ENCODE peak calls at places on chromosomes 13 and 19, in seven cellular contexts. G, R, P, Q, Y, K and Z are unnamed samples.

GRCh38 chr19:55355213-55355821 is 798 bp upstream of the COX6B2 start:
- DNase-seq in G (no peak), P (no peak), R (no peak), K (no peak), Y (no peak), Q (no peak), Z (no peak)

GRCh38 chr13:31982540-31982939 is 49.0 kb upstream of the FRY start:
- DNase-seq in G (peak; percentile 76), K (no peak), P (peak; percentile 41), R (peak; percentile 84), Y (peak; percentile 62), Q (peak; percentile 36), Z (peak; percentile 43)

GRCh38 chr13:36509369-36509768 is 77.1 kb downstream of the CCNA1 start:
- DNase-seq in K (no peak), R (no peak), P (no peak), Y (no peak), Q (no peak), G (no peak), Z (no peak)

GRCh38 chr13:43023244-43023931 is at the start of gene DNAJC15:
- DNase-seq in K (peak; percentile 94), R (peak; percentile 93), Y (peak; percentile 95), Q (peak; percentile 71), P (peak; percentile 49), G (peak; percentile 81), Z (peak; percentile 58)

GRCh38 chr13:27958928-27959539 is 10.1 kb downstream of the CDX2 start:
- DNase-seq in Y (no peak), R (no peak), Q (no peak), K (no peak), G (no peak), P (no peak), Z (no peak)

GRCh38 chr13:38202730-38203129 is 146.9 kb upstream of the UFM1 start:
- DNase-seq in G (no peak), Y (no peak), Q (no peak), K (no peak), R (no peak), P (no peak), Z (no peak)

GRCh38 chr13:113785051-113786010 is 26.3 kb downstream of the TMEM255B start:
- DNase-seq in K (peak; percentile 39), R (peak; percentile 35), Y (no peak), Q (no peak), G (no peak), P (no peak), Z (no peak)

GRCh38 chr13:51902776-51903175 is 41.0 kb downstream of the CCDC70 start:
- DNase-seq in R (no peak), K (no peak), P (no peak), G (no peak), Y (no peak), Q (no peak), Z (no peak)

GRCh38 chr19:45097776-45098520 is 5.0 kb downstream of the PPP1R37 start:
- DNase-seq in K (no peak), P (no peak), Y (peak; percentile 90), G (no peak), R (peak; percentile 73), Q (no peak), Z (peak; percentile 46)
- H3K4me1 ChIP-seq in K (peaks cover 89% of the 10 kb centered on the region), P (no peaks in the 10 kb centered on the region), Y (peaks cover 91% of the 10 kb centered on the region), G (peaks cover 34% of the 10 kb centered on the region), R (peaks cover 61% of the 10 kb centered on the region), Q (peaks cover 40% of the 10 kb centered on the region), Z (peaks cover 37% of the 10 kb centered on the region)

DNA sequence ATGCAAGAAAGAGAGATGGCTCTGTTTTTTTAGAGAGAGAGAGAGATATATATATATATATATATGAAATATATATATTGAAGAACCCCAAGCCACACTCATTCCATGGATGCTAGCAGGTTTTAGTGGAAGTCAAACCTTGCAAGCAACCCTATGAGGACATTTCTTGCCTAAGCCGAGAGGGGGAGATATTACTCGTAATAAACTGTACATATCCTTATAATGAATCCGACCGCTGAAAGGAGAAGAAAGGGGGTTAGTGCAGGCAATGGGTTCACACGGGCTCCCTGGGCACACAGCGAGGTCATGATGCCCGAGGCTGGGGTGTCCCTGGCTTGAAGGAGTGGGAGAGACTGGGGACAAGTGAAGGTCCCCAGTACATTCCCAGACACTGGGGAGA is 78.3 kb downstream of the IER2 start:
- DNase-seq in P (no peak), Q (no peak), G (no peak), R (no peak), K (no peak), Y (no peak), Z (no peak)
- TF ChIP-seq CTCF in P (no peak), Q (no peak), G (no peak), R (no peak), K (no peak), Y (no peak), Z (no peak)

DNA sequence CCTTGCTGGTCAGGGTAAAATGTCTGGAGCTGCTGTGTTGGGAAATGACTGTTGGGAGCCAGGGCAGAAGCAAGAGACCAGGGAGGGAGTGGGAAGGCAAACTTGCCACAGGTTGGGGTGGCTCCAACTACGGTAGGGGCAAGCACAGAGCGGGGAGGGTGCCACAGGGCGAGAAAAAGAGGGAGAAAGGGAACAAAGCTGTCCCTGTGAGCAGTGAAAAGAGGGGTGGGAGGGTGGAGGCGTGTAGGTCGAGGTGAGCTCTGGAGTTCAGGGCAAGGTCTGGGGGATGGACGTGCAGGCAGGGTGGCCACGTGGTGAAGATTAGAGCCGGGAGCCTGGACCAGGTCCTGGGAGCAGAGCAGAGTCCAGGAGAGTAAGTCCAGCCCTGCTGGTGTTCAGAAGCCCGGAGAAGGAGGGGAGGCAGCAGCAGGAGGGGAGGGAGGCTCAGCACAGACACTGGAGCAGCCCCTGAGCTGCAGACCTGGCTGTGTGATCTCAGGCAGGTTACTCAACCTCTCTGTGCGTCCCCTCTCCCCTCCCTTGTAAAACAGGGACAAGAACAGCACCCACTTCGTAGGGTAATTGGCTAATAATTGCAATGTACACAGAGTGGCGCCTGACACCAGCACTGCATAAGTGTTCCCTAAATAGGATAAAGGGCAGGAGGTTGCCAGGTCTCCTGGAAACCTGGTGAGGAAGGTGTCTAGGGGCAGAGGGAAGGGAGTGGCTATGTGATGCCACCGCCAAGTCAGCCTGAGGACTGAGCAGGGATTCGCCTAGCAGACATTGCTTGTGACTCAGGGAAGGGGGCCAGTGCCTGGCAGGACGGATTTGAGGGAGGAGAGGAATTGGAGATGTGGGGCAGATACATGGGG is 3.2 kb upstream of the POLR2E start:
- DNase-seq in P (no peak), R (peak; percentile 84), K (peak; percentile 69), Q (no peak), Y (no peak), G (no peak), Z (no peak)
- H3K4me1 ChIP-seq in P (no peaks in the 10 kb centered on the region), R (peaks cover 63% of the 10 kb centered on the region), K (peaks cover 86% of the 10 kb centered on the region), Q (peaks cover 73% of the 10 kb centered on the region), Y (peaks cover 37% of the 10 kb centered on the region), G (peaks cover 12% of the 10 kb centered on the region), Z (peaks cover 7% of the 10 kb centered on the region)

GRCh38 chr19:43774103-43774939 is 6.5 kb downstream of the KCNN4 start:
- DNase-seq in Q (no peak), G (peak; percentile 71), R (peak; percentile 85), Y (peak; percentile 79), P (no peak), K (peak; percentile 83), Z (no peak)
- TF ChIP-seq CTCF in Q (peak; percentile 52), G (peak; percentile 24), R (peak; percentile 52), Y (peak; percentile 42), P (peak; percentile 23), K (peak; percentile 51), Z (no peak)

DNA sequence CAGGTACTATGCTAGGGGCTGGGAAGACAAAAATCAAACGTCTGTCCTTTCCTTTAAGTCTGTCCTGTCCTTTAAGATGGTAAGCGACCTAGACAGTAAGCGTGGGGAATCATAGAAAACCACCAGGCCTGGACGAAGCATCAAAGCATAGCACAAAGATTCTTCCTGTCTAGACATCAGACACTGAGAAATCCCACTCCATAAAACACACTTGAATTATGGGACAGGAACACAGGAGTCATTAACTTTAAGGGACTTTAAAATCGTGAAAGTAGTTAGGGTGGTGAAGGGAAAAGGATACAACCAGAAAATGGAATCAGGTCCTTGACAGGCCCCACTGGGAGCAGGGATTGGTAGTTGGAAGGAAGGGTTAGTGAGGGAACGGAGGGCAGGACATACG is 31.7 kb upstream of the C1QTNF9 start:
- DNase-seq in G (no peak), P (no peak), Q (no peak), K (no peak), R (no peak), Y (no peak), Z (no peak)
- H3K4me1 ChIP-seq in G (no peaks in the 10 kb centered on the region), P (peaks cover 3% of the 10 kb centered on the region), Q (peaks cover 5% of the 10 kb centered on the region), K (peaks cover 100% of the 10 kb centered on the region), R (peaks cover 46% of the 10 kb centered on the region), Y (no peaks in the 10 kb centered on the region), Z (no peaks in the 10 kb centered on the region)

DNA sequence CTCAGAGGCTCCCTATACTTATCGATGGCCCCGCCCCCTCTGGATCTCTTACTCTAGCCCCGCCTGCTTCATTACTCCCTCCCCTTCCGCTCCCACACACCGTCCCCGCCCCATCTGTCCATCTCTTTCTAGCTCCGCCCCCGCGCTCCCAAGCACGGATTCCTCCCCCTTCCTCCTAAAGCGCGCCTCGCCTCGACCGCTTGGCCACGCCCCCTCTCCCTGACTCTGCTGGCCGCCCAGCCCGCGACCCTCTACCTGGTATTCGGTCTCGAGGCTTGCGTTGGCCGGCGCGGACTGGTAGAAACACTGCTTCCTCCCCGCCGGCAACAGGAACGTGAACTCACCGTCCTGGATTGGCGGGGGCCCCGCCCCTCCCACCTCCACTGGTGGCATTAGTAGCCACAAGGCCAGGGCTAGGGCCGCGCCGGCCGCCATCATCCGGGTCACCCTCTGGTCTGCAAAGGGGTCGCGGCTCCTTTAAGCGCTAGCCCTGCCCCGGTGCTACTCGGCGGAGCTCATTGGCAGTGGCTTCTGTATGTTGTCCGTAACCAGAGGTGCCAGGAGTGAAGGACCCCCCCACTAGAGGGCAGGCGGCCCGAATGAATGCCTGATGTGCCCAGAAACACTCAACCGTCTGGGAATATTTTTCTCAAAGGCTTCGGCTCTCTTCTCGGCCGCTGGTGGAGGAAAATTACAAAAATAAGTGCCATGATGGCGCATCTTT is at the start of gene TMED1:
- DNase-seq in R (peak; percentile 99), K (peak; percentile 98), P (peak; percentile 100), Y (peak; percentile 100), Q (peak; percentile 100), G (peak; percentile 100), Z (peak; percentile 88)
- TF ChIP-seq CTCF in R (peak; percentile 28), K (peak; percentile 62), P (peak; percentile 42), Y (peak; percentile 29), Q (peak; percentile 42), G (no peak), Z (peak; percentile 69)

GRCh38 chr19:18086590-18087138 is at the start of gene IL12RB1:
- DNase-seq in G (no peak), R (no peak), K (peak; percentile 88), Q (no peak), P (no peak), Y (no peak), Z (no peak)

GRCh38 chr19:18090545-18091216 is 3.9 kb upstream of the IL12RB1 start:
- DNase-seq in G (no peak), R (no peak), Q (no peak), P (no peak), Y (no peak), K (peak; percentile 83), Z (no peak)

GRCh38 chr19:18091217-18091608 is 4.5 kb upstream of the IL12RB1 start:
- DNase-seq in P (no peak), Y (peak; percentile 69), K (peak; percentile 96), R (peak; percentile 87), Q (no peak), G (no peak), Z (no peak)

GRCh38 chr19:18085702-18086457 is 854 bp downstream of the IL12RB1 start:
- DNase-seq in P (no peak), K (no peak), Y (no peak), Q (no peak), G (no peak), R (no peak), Z (no peak)

GRCh38 chr19:18089726-18090125 is 3.0 kb upstream of the IL12RB1 start:
- DNase-seq in K (peak; percentile 86), R (no peak), Y (no peak), G (no peak), P (no peak), Q (no peak), Z (no peak)
- H3K4me1 ChIP-seq in K (peaks cover 78% of the 10 kb centered on the region), R (peaks cover 24% of the 10 kb centered on the region), Y (no peaks in the 10 kb centered on the region), G (no peaks in the 10 kb centered on the region), P (no peaks in the 10 kb centered on the region), Q (peaks cover 33% of the 10 kb centered on the region), Z (no peaks in the 10 kb centered on the region)